ENCODE peak calls at places on chromosomes 3 and 15, in four cellular contexts. F is psoas muscle, V is adrenal gland, R is keratinocyte. U is an unnamed sample.

GRCh38 chr3:83601704-83602103 is 1357.1 kb upstream of the CADM2 start:
- DNase-seq in F (no peak), V (no peak), R (no peak), U (no peak)

GRCh38 chr3:37935756-37936666 is 54.6 kb upstream of the VILL start:
- DNase-seq in F (no peak), V (no peak), R (no peak), U (peak; percentile 13)

GRCh38 chr3:194711286-194711685 is 25.6 kb downstream of the FAM43A start:
- DNase-seq in F (no peak), V (no peak), R (no peak), U (no peak)

GRCh38 chr3:14921811-14922705 is 25.3 kb upstream of the NR2C2 start:
- DNase-seq in F (no peak), V (no peak), R (no peak), U (no peak)

GRCh38 chr15:81326466-81327212 is 2.7 kb upstream of the STARD5 start:
- DNase-seq in F (no peak), V (no peak), R (no peak), U (no peak)

GRCh38 chr3:36434682-36435426 is 54.5 kb downstream of the STAC start:
- DNase-seq in F (no peak), V (no peak), R (no peak), U (no peak)

GRCh38 chr3:188682316-188682715 is 489.5 kb upstream of the TPRG1 start:
- DNase-seq in F (no peak), V (no peak), R (no peak), U (no peak)

GRCh38 chr3:197031315-197032285 is 2.0 kb upstream of the MELTF start:
- DNase-seq in F (peak; percentile 79), V (peak; percentile 97), R (peak; percentile 99), U (no peak)

GRCh38 chr3:80227216-80227615 is 459.4 kb upstream of the ROBO1 start:
- DNase-seq in F (no peak), V (no peak), R (no peak), U (no peak)

GRCh38 chr15:32659340-32659831 is 17.9 kb downstream of the SCG5 start:
- DNase-seq in F (peak; percentile 56), V (no peak), R (peak; percentile 89), U (no peak)

GRCh38 chr15:32657198-32657886 is 15.8 kb downstream of the SCG5 start:
- DNase-seq in F (no peak), V (no peak), R (no peak), U (no peak)

GRCh38 chr15:32652178-32652577 is 10.7 kb downstream of the SCG5 start:
- DNase-seq in F (no peak), V (no peak), R (no peak), U (no peak)

GRCh38 chr15:32657941-32658340 is 16.4 kb downstream of the SCG5 start:
- DNase-seq in F (no peak), V (no peak), R (no peak), U (no peak)

DNA sequence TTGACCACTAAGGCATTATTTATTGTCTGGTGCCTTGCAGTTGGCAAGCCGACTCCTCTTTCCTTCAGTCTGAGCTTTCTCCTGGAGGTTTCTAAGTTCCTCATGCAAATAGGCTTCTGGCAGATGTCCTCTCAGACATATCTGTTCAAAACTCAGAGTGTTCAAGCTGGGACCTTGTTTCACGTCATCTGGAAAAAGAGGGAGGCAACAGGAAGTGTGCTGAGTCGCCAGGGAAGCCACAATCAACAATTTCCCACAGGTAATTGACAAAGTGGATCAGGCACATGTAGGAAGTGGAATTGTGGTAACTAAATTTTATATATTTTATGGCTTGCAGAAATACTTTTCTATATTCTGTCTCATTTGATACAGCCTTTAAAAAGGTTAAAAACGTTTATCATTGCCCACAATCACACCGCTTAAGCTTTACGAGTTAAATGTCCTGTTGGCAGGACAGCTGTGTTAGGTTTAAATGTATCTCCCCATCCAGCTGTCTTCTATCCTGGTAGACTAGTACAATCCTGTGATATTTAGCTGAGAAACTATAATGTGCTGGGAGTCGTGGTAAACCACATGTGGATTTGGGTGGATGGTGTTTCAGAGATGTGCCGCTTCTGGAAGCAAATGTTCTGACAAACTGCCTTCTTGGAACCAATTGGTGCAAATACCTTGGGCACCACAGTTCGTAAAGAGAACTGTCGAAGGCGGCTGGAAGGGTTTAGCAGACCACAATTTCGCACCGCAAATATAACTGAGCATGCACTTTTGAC is 14.8 kb downstream of the SCG5 start:
- DNase-seq in F (no peak), V (no peak), R (no peak), U (no peak)
- H3K4me1 ChIP-seq in F (peaks cover 10% of the 10 kb centered on the region), V (no peaks in the 10 kb centered on the region), R (peaks cover 41% of the 10 kb centered on the region), U (no peaks in the 10 kb centered on the region)

GRCh38 chr15:74904190-74904805 is 2.4 kb downstream of the FAM219B start:
- DNase-seq in F (no peak), V (no peak), R (no peak), U (no peak)

GRCh38 chr15:74902295-74903075 is 4.2 kb downstream of the FAM219B start:
- DNase-seq in F (no peak), V (no peak), R (no peak), U (no peak)

GRCh38 chr15:74897300-74897701 is 7.5 kb downstream of the MPI start:
- DNase-seq in F (no peak), V (no peak), R (no peak), U (no peak)

GRCh38 chr15:74906193-74906449 is 530 bp downstream of the FAM219B start:
- DNase-seq in F (peak; percentile 60), V (peak; percentile 51), R (no peak), U (peak; percentile 79)

GRCh38 chr15:74901612-74902063 is 5.0 kb downstream of the FAM219B start:
- DNase-seq in F (peak; percentile 63), V (peak; percentile 36), R (no peak), U (peak; percentile 87)
- H3K36me3 ChIP-seq in F (peaks cover 83% of the 10 kb centered on the region), V (peaks cover 57% of the 10 kb centered on the region), R (peaks cover 39% of the 10 kb centered on the region), U (peaks cover 83% of the 10 kb centered on the region)

GRCh38 chr3:30614373-30614772 is 8.0 kb downstream of the TGFBR2 start:
- DNase-seq in F (no peak), V (no peak), R (no peak), U (no peak)
- H3K4me3 ChIP-seq in F (no peak overlapping the region), V (no peak overlapping the region), R (no peak overlapping the region), U (no peak overlapping the region)

DNA sequence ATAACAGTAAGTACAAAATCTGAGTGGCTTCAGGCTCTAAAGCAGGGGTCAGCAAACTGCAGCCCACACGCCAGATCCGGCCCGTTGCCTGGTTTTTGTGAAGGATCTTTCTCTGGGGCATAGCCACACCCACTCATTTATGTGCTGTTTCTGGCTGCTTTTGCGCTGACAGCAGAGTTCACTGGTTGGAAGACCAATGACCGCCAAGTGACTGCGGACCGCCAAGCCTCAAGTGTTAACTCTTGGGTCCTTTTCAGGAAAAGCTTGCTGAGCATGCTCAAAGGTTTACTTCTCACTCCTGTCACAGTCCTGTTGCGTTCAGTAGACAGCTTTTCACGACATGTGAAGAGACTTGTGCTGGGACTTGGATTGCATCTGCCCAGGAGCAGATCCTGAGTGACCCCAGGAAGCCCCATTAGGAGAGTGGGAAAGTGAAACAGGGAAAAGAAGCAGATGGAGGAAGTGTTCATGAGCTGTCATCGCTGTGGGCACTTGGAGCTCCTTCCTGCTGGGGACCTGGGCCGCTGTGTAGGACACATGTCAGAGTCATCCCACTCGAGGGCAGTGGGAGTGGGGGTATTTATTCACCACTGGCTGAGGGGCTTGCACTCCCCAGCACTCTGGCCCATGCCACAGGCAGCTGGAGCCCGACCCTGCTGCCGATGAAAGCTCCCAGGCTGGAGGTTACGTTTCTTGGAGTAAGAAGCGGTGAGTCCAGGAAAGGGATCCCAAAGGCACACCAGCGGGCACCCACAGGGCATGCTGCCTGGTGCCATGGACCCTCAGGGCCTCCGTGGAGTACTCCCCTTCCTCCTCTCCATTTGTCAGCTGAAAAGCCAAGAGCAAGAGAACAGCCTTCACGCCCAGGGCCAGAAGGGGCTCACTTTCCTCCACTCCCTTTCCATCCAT is 249.1 kb downstream of the PLCL2 start:
- DNase-seq in F (peak; percentile 49), V (no peak), R (no peak), U (no peak)
- H3K4me1 ChIP-seq in F (peaks cover 4% of the 10 kb centered on the region), V (peaks cover 20% of the 10 kb centered on the region), R (no peaks in the 10 kb centered on the region), U (no peaks in the 10 kb centered on the region)

DNA sequence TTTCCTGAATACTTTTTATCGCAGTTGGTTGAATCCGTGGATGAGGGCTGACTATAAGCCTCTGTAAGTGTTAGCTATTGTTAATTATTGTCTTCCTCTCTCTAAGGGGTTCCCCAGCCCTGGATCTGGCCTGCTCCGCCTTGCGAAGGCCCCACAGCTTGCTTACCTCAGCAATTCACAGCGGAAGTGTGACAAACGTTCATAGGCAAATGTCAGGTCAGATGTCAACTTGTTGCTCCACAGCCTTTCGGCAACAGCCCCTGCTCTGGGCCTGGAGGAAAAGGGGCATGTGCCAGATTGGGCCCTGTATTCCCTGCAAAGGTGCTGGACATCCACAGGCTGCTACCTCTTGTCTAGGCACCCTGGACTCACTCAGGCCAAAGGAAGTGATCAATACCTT is 25.3 kb upstream of the CELF6 start:
- DNase-seq in F (no peak), V (no peak), R (no peak), U (no peak)
- H3K36me3 ChIP-seq in F (peaks cover 93% of the 10 kb centered on the region), V (peaks cover 73% of the 10 kb centered on the region), R (peaks cover 19% of the 10 kb centered on the region), U (peaks cover 39% of the 10 kb centered on the region)

DNA sequence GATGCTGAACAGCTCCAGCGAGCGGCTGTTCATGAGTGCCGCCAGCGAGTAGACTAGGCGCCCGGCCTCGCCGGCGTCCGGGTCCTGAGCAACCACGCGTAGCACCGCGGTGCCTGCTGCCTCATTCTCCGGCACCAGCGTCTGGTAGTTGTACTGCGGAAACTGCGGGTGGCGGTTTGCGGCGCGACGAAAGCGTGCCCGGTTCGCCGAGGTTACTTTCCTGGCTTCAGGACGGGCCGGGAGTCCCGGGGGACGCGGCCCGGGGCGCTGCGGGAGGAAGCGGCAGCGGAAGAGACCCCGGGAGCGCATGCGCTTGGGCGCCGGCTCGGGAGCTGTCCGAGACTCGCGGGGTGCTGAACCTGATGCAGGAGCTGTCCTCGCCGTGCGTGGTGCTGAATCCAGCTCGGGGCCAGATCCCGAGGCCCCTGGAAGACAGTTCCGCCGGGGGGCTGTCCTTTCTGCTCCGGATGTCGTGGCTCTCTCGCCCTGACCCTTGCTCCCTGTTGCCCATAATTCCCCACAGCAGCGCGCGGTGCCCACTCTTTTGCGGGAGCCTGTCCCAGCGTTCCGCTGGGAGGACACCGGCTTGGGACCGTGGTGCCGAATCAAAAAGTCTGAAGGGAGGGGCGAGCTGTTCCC is 1.1 kb downstream of the CELSR3 start:
- DNase-seq in F (peak; percentile 82), V (peak; percentile 62), R (no peak), U (peak; percentile 27)
- H3K4me3 ChIP-seq in F (peak overlapping the region; percentile 52), V (no peak overlapping the region), R (peak overlapping the region; percentile 47), U (peak overlapping the region; percentile 60)